ENCODE peak calls at places on chromosomes 12 and 14, in nine cellular contexts. One of them, this sample, is unnamed.

GRCh38 chr14:72898448-72898847 is 4.5 kb upstream of the DPF3 start:
- DNase-seq in WERI-Rb-1: no peak
- DNase-seq in left lung: no peak
- DNase-seq in dorsolateral prefrontal cortex: no peak
- DNase-seq in cardiac muscle cell: no peak
- DNase-seq in CD8-positive, alpha-beta T cell: no peak
- DNase-seq in Caco-2: no peak
- DNase-seq in psoas muscle: no peak
- DNase-seq in fibroblast of lung: no peak
- DNase-seq in this sample: no peak

GRCh38 chr12:98440165-98440581 is 75.2 kb upstream of the TMPO start:
- DNase-seq in left lung: no peak
- DNase-seq in Caco-2: peak
- DNase-seq in psoas muscle: peak
- DNase-seq in CD8-positive, alpha-beta T cell: no peak
- DNase-seq in dorsolateral prefrontal cortex: peak
- DNase-seq in fibroblast of lung: peak
- DNase-seq in cardiac muscle cell: peak
- DNase-seq in WERI-Rb-1: no peak
- DNase-seq in this sample: no peak

GRCh38 chr12:118330421-118331018 is 42.2 kb downstream of the TAOK3 start:
- DNase-seq in left lung: no peak
- DNase-seq in psoas muscle: no peak
- DNase-seq in CD8-positive, alpha-beta T cell: no peak
- DNase-seq in Caco-2: no peak
- DNase-seq in WERI-Rb-1: no peak
- DNase-seq in cardiac muscle cell: peak
- DNase-seq in dorsolateral prefrontal cortex: no peak
- DNase-seq in fibroblast of lung: peak
- DNase-seq in this sample: peak

GRCh38 chr12:68406134-68406576 is 74.0 kb upstream of the MDM1 start:
- DNase-seq in fibroblast of lung: peak
- DNase-seq in Caco-2: peak
- DNase-seq in WERI-Rb-1: peak
- DNase-seq in left lung: peak
- DNase-seq in dorsolateral prefrontal cortex: peak
- DNase-seq in cardiac muscle cell: peak
- DNase-seq in CD8-positive, alpha-beta T cell: no peak
- DNase-seq in psoas muscle: peak
- DNase-seq in this sample: peak

GRCh38 chr12:66803972-66804371 is 125.1 kb upstream of the GRIP1 start:
- DNase-seq in cardiac muscle cell: peak
- DNase-seq in WERI-Rb-1: no peak
- DNase-seq in psoas muscle: no peak
- DNase-seq in dorsolateral prefrontal cortex: peak
- DNase-seq in fibroblast of lung: no peak
- DNase-seq in left lung: no peak
- DNase-seq in CD8-positive, alpha-beta T cell: no peak
- DNase-seq in Caco-2: no peak
- DNase-seq in this sample: no peak

GRCh38 chr14:57533214-57533613 is 39.6 kb upstream of the CCDC198 start:
- DNase-seq in CD8-positive, alpha-beta T cell: no peak
- DNase-seq in left lung: no peak
- DNase-seq in psoas muscle: no peak
- DNase-seq in cardiac muscle cell: peak
- DNase-seq in Caco-2: peak
- DNase-seq in WERI-Rb-1: no peak
- DNase-seq in dorsolateral prefrontal cortex: no peak
- DNase-seq in fibroblast of lung: peak
- DNase-seq in this sample: peak

GRCh38 chr14:35140718-35141581 is 18.6 kb downstream of the PRORP start:
- DNase-seq in left lung: no peak
- DNase-seq in WERI-Rb-1: no peak
- DNase-seq in CD8-positive, alpha-beta T cell: no peak
- DNase-seq in Caco-2: no peak
- DNase-seq in dorsolateral prefrontal cortex: no peak
- DNase-seq in fibroblast of lung: peak
- DNase-seq in psoas muscle: no peak
- DNase-seq in cardiac muscle cell: peak
- DNase-seq in this sample: no peak

GRCh38 chr12:89464974-89465592 is 59.5 kb downstream of the GALNT4 start:
- DNase-seq in WERI-Rb-1: no peak
- DNase-seq in cardiac muscle cell: no peak
- DNase-seq in Caco-2: no peak
- DNase-seq in dorsolateral prefrontal cortex: no peak
- DNase-seq in CD8-positive, alpha-beta T cell: no peak
- DNase-seq in fibroblast of lung: peak
- DNase-seq in left lung: no peak
- DNase-seq in psoas muscle: no peak
- DNase-seq in this sample: no peak

GRCh38 chr14:48584031-48584430 is 908.6 kb upstream of the MDGA2 start:
- DNase-seq in CD8-positive, alpha-beta T cell: no peak
- DNase-seq in fibroblast of lung: peak
- DNase-seq in psoas muscle: no peak
- DNase-seq in cardiac muscle cell: no peak
- DNase-seq in WERI-Rb-1: no peak
- DNase-seq in dorsolateral prefrontal cortex: no peak
- DNase-seq in Caco-2: no peak
- DNase-seq in left lung: no peak
- DNase-seq in this sample: no peak

GRCh38 chr12:85076688-85077430 is 40.7 kb downstream of the LRRIQ1 start:
- DNase-seq in left lung: no peak
- DNase-seq in dorsolateral prefrontal cortex: no peak
- DNase-seq in psoas muscle: no peak
- DNase-seq in WERI-Rb-1: no peak
- DNase-seq in CD8-positive, alpha-beta T cell: no peak
- DNase-seq in Caco-2: peak
- DNase-seq in fibroblast of lung: peak
- DNase-seq in cardiac muscle cell: peak
- DNase-seq in this sample: peak

GRCh38 chr12:57993030-57993429 is 51.7 kb downstream of the ATP23 start:
- DNase-seq in psoas muscle: no peak
- DNase-seq in left lung: no peak
- DNase-seq in CD8-positive, alpha-beta T cell: no peak
- DNase-seq in cardiac muscle cell: no peak
- DNase-seq in dorsolateral prefrontal cortex: no peak
- DNase-seq in Caco-2: no peak
- DNase-seq in WERI-Rb-1: no peak
- DNase-seq in fibroblast of lung: no peak
- DNase-seq in this sample: peak

GRCh38 chr12:103431387-103431786 is 64.4 kb downstream of the C12orf42 start:
- DNase-seq in fibroblast of lung: no peak
- DNase-seq in dorsolateral prefrontal cortex: no peak
- DNase-seq in left lung: no peak
- DNase-seq in CD8-positive, alpha-beta T cell: no peak
- DNase-seq in WERI-Rb-1: no peak
- DNase-seq in Caco-2: no peak
- DNase-seq in cardiac muscle cell: no peak
- DNase-seq in psoas muscle: no peak
- DNase-seq in this sample: no peak

GRCh38 chr14:99902925-99903324 is 109.7 kb downstream of the EML1 start:
- DNase-seq in dorsolateral prefrontal cortex: no peak
- DNase-seq in fibroblast of lung: no peak
- DNase-seq in cardiac muscle cell: no peak
- DNase-seq in Caco-2: no peak
- DNase-seq in WERI-Rb-1: no peak
- DNase-seq in left lung: no peak
- DNase-seq in psoas muscle: no peak
- DNase-seq in CD8-positive, alpha-beta T cell: no peak
- DNase-seq in this sample: no peak

GRCh38 chr12:94062796-94063635 is 85.4 kb upstream of the PLXNC1 start:
- DNase-seq in cardiac muscle cell: no peak
- DNase-seq in psoas muscle: no peak
- DNase-seq in dorsolateral prefrontal cortex: no peak
- DNase-seq in Caco-2: no peak
- DNase-seq in CD8-positive, alpha-beta T cell: no peak
- DNase-seq in WERI-Rb-1: no peak
- DNase-seq in left lung: no peak
- DNase-seq in fibroblast of lung: no peak
- DNase-seq in this sample: no peak

GRCh38 chr14:97785495-97785894 is 988.3 kb downstream of the VRK1 start:
- DNase-seq in cardiac muscle cell: no peak
- DNase-seq in psoas muscle: no peak
- DNase-seq in WERI-Rb-1: no peak
- DNase-seq in dorsolateral prefrontal cortex: no peak
- DNase-seq in fibroblast of lung: no peak
- DNase-seq in Caco-2: no peak
- DNase-seq in left lung: no peak
- DNase-seq in CD8-positive, alpha-beta T cell: no peak
- DNase-seq in this sample: no peak

GRCh38 chr12:88187571-88187970 is 45.5 kb downstream of the TMTC3 start:
- DNase-seq in cardiac muscle cell: no peak
- DNase-seq in left lung: no peak
- DNase-seq in fibroblast of lung: no peak
- DNase-seq in dorsolateral prefrontal cortex: no peak
- DNase-seq in psoas muscle: no peak
- DNase-seq in WERI-Rb-1: no peak
- DNase-seq in Caco-2: no peak
- DNase-seq in CD8-positive, alpha-beta T cell: no peak
- DNase-seq in this sample: no peak

GRCh38 chr12:19430988-19431387 is 8.3 kb upstream of the AEBP2 start:
- DNase-seq in dorsolateral prefrontal cortex: no peak
- DNase-seq in left lung: no peak
- DNase-seq in Caco-2: no peak
- DNase-seq in cardiac muscle cell: peak
- DNase-seq in psoas muscle: no peak
- DNase-seq in fibroblast of lung: peak
- DNase-seq in CD8-positive, alpha-beta T cell: no peak
- DNase-seq in WERI-Rb-1: no peak
- DNase-seq in this sample: no peak

GRCh38 chr12:119990382-119990874 is 1.4 kb downstream of the BICDL1 start:
- DNase-seq in psoas muscle: no peak
- DNase-seq in cardiac muscle cell: no peak
- DNase-seq in fibroblast of lung: no peak
- DNase-seq in Caco-2: no peak
- DNase-seq in WERI-Rb-1: peak
- DNase-seq in left lung: no peak
- DNase-seq in CD8-positive, alpha-beta T cell: no peak
- DNase-seq in dorsolateral prefrontal cortex: no peak
- DNase-seq in this sample: no peak

GRCh38 chr12:111010061-111010460 is 89.7 kb upstream of the MYL2 start:
- DNase-seq in CD8-positive, alpha-beta T cell: no peak
- DNase-seq in left lung: no peak
- DNase-seq in fibroblast of lung: no peak
- DNase-seq in WERI-Rb-1: no peak
- DNase-seq in dorsolateral prefrontal cortex: no peak
- DNase-seq in Caco-2: no peak
- DNase-seq in psoas muscle: no peak
- DNase-seq in cardiac muscle cell: peak
- DNase-seq in this sample: no peak

GRCh38 chr12:48198619-48198973 is 4.5 kb downstream of the OR10AD1 start:
- DNase-seq in WERI-Rb-1: no peak
- DNase-seq in cardiac muscle cell: peak
- DNase-seq in CD8-positive, alpha-beta T cell: no peak
- DNase-seq in psoas muscle: peak
- DNase-seq in fibroblast of lung: peak
- DNase-seq in dorsolateral prefrontal cortex: no peak
- DNase-seq in Caco-2: peak
- DNase-seq in left lung: peak
- DNase-seq in this sample: no peak

GRCh38 chr12:48198985-48199384 is 4.1 kb downstream of the OR10AD1 start:
- DNase-seq in WERI-Rb-1: no peak
- DNase-seq in fibroblast of lung: no peak
- DNase-seq in left lung: no peak
- DNase-seq in cardiac muscle cell: no peak
- DNase-seq in psoas muscle: no peak
- DNase-seq in Caco-2: no peak
- DNase-seq in CD8-positive, alpha-beta T cell: no peak
- DNase-seq in dorsolateral prefrontal cortex: no peak
- DNase-seq in this sample: no peak

GRCh38 chr12:48199784-48200198 is 3.3 kb downstream of the OR10AD1 start:
- DNase-seq in psoas muscle: no peak
- DNase-seq in CD8-positive, alpha-beta T cell: no peak
- DNase-seq in left lung: no peak
- DNase-seq in dorsolateral prefrontal cortex: no peak
- DNase-seq in WERI-Rb-1: no peak
- DNase-seq in cardiac muscle cell: peak
- DNase-seq in fibroblast of lung: peak
- DNase-seq in Caco-2: peak
- DNase-seq in this sample: no peak

GRCh38 chr12:48197549-48197966 is 5.5 kb downstream of the OR10AD1 start:
- DNase-seq in dorsolateral prefrontal cortex: no peak
- DNase-seq in Caco-2: no peak
- DNase-seq in psoas muscle: no peak
- DNase-seq in left lung: no peak
- DNase-seq in CD8-positive, alpha-beta T cell: no peak
- DNase-seq in WERI-Rb-1: no peak
- DNase-seq in cardiac muscle cell: peak
- DNase-seq in fibroblast of lung: peak
- DNase-seq in this sample: no peak

GRCh38 chr12:48197967-48198618 is 5.0 kb downstream of the OR10AD1 start:
- DNase-seq in WERI-Rb-1: peak
- DNase-seq in dorsolateral prefrontal cortex: peak
- DNase-seq in fibroblast of lung: peak
- DNase-seq in cardiac muscle cell: peak
- DNase-seq in Caco-2: peak
- DNase-seq in CD8-positive, alpha-beta T cell: peak
- DNase-seq in psoas muscle: peak
- DNase-seq in left lung: peak
- DNase-seq in this sample: no peak
- TF ChIP-seq CTCF in WERI-Rb-1: no peak
- TF ChIP-seq CTCF in dorsolateral prefrontal cortex: peak
- TF ChIP-seq CTCF in fibroblast of lung: peak
- TF ChIP-seq CTCF in cardiac muscle cell: no peak
- TF ChIP-seq CTCF in Caco-2: no peak
- TF ChIP-seq CTCF in CD8-positive, alpha-beta T cell: no peak
- TF ChIP-seq CTCF in psoas muscle: no peak
- TF ChIP-seq CTCF in left lung: no peak
- TF ChIP-seq CTCF in this sample: no peak

GRCh38 chr12:6696690-6697583 is 3.7 kb downstream of the PIANP start:
- DNase-seq in CD8-positive, alpha-beta T cell: no peak
- DNase-seq in cardiac muscle cell: no peak
- DNase-seq in Caco-2: no peak
- DNase-seq in fibroblast of lung: no peak
- DNase-seq in dorsolateral prefrontal cortex: no peak
- DNase-seq in WERI-Rb-1: no peak
- DNase-seq in psoas muscle: no peak
- DNase-seq in left lung: no peak
- DNase-seq in this sample: no peak
- H3K4me3 ChIP-seq in CD8-positive, alpha-beta T cell: no peak
- H3K4me3 ChIP-seq in cardiac muscle cell: no peak
- H3K4me3 ChIP-seq in Caco-2: no peak
- H3K4me3 ChIP-seq in fibroblast of lung: no peak
- H3K4me3 ChIP-seq in dorsolateral prefrontal cortex: no peak
- H3K4me3 ChIP-seq in WERI-Rb-1: no peak
- H3K4me3 ChIP-seq in psoas muscle: no peak
- H3K4me3 ChIP-seq in left lung: no peak
- H3K4me3 ChIP-seq in this sample: no peak

GRCh38 chr12:14930299-14930698 is 8.0 kb downstream of the ERP27 start:
- DNase-seq in WERI-Rb-1: no peak
- DNase-seq in left lung: no peak
- DNase-seq in fibroblast of lung: no peak
- DNase-seq in CD8-positive, alpha-beta T cell: no peak
- DNase-seq in dorsolateral prefrontal cortex: no peak
- DNase-seq in Caco-2: no peak
- DNase-seq in psoas muscle: no peak
- DNase-seq in cardiac muscle cell: no peak
- DNase-seq in this sample: no peak
- TF ChIP-seq CTCF in WERI-Rb-1: no peak
- TF ChIP-seq CTCF in left lung: no peak
- TF ChIP-seq CTCF in fibroblast of lung: no peak
- TF ChIP-seq CTCF in CD8-positive, alpha-beta T cell: no peak
- TF ChIP-seq CTCF in dorsolateral prefrontal cortex: no peak
- TF ChIP-seq CTCF in Caco-2: no peak
- TF ChIP-seq CTCF in psoas muscle: no peak
- TF ChIP-seq CTCF in cardiac muscle cell: no peak
- TF ChIP-seq CTCF in this sample: no peak

GRCh38 chr14:101859538-101859902 is 98.0 kb downstream of the PPP2R5C start:
- DNase-seq in WERI-Rb-1: no peak
- DNase-seq in psoas muscle: no peak
- DNase-seq in fibroblast of lung: no peak
- DNase-seq in Caco-2: no peak
- DNase-seq in left lung: no peak
- DNase-seq in CD8-positive, alpha-beta T cell: no peak
- DNase-seq in dorsolateral prefrontal cortex: no peak
- DNase-seq in cardiac muscle cell: no peak
- DNase-seq in this sample: no peak
- H3K4me3 ChIP-seq in WERI-Rb-1: no peak
- H3K4me3 ChIP-seq in psoas muscle: no peak
- H3K4me3 ChIP-seq in fibroblast of lung: no peak
- H3K4me3 ChIP-seq in Caco-2: no peak
- H3K4me3 ChIP-seq in left lung: no peak
- H3K4me3 ChIP-seq in CD8-positive, alpha-beta T cell: no peak
- H3K4me3 ChIP-seq in dorsolateral prefrontal cortex: no peak
- H3K4me3 ChIP-seq in cardiac muscle cell: no peak
- H3K4me3 ChIP-seq in this sample: no peak